ENCODE peak calls at places on chromosomes 4 and X, in six cellular contexts. One of them, this sample, is unnamed.

GRCh38 chrX:10160221-10160620 is 3.4 kb downstream of the CLCN4 start:
- DNase-seq in Peyer's patch: no peak
- DNase-seq in transverse colon: no peak
- DNase-seq in body of pancreas: no peak
- DNase-seq in suprapubic skin: no peak
- DNase-seq in tibial nerve: no peak
- DNase-seq in this sample: no peak

GRCh38 chr4:147525494-147526271 is 44.8 kb downstream of the EDNRA start:
- DNase-seq in Peyer's patch: no peak
- DNase-seq in transverse colon: no peak
- DNase-seq in body of pancreas: no peak
- DNase-seq in suprapubic skin: no peak
- DNase-seq in tibial nerve: no peak
- DNase-seq in this sample: no peak

GRCh38 chr4:95268819-95269565 is 279.8 kb downstream of the UNC5C start:
- DNase-seq in Peyer's patch: no peak
- DNase-seq in transverse colon: no peak
- DNase-seq in body of pancreas: no peak
- DNase-seq in suprapubic skin: no peak
- DNase-seq in tibial nerve: no peak
- DNase-seq in this sample: peak; percentile 18

GRCh38 chrX:84737471-84737871 is 235.2 kb upstream of the HDX start:
- DNase-seq in Peyer's patch: no peak
- DNase-seq in transverse colon: no peak
- DNase-seq in body of pancreas: no peak
- DNase-seq in suprapubic skin: no peak
- DNase-seq in tibial nerve: no peak
- DNase-seq in this sample: no peak

GRCh38 chrX:115324194-115324593 is 34.7 kb downstream of the LUZP4 start:
- DNase-seq in Peyer's patch: no peak
- DNase-seq in transverse colon: no peak
- DNase-seq in body of pancreas: no peak
- DNase-seq in suprapubic skin: no peak
- DNase-seq in tibial nerve: no peak
- DNase-seq in this sample: peak; percentile 56

GRCh38 chrX:72540318-72540717 is 32.3 kb downstream of the HDAC8 start:
- DNase-seq in Peyer's patch: no peak
- DNase-seq in transverse colon: no peak
- DNase-seq in body of pancreas: no peak
- DNase-seq in suprapubic skin: no peak
- DNase-seq in tibial nerve: no peak
- DNase-seq in this sample: no peak

GRCh38 chr4:109682875-109683274 is 20.4 kb downstream of the CASP6 start:
- DNase-seq in Peyer's patch: no peak
- DNase-seq in transverse colon: no peak
- DNase-seq in body of pancreas: no peak
- DNase-seq in suprapubic skin: no peak
- DNase-seq in tibial nerve: no peak
- DNase-seq in this sample: no peak

GRCh38 chr4:146976145-146976544 is 30.5 kb upstream of the TTC29 start:
- DNase-seq in Peyer's patch: no peak
- DNase-seq in transverse colon: no peak
- DNase-seq in body of pancreas: no peak
- DNase-seq in suprapubic skin: no peak
- DNase-seq in tibial nerve: no peak
- DNase-seq in this sample: no peak

GRCh38 chr4:24837296-24837695 is 41.9 kb downstream of the SOD3 start:
- DNase-seq in Peyer's patch: no peak
- DNase-seq in transverse colon: no peak
- DNase-seq in body of pancreas: no peak
- DNase-seq in suprapubic skin: no peak
- DNase-seq in tibial nerve: no peak
- DNase-seq in this sample: no peak

GRCh38 chrX:71859637-71860036 is 51.0 kb upstream of the NHSL2 start:
- DNase-seq in Peyer's patch: no peak
- DNase-seq in transverse colon: no peak
- DNase-seq in body of pancreas: peak; percentile 14
- DNase-seq in suprapubic skin: no peak
- DNase-seq in tibial nerve: no peak
- DNase-seq in this sample: peak; percentile 23

GRCh38 chrX:78199851-78200250 is 60.4 kb upstream of the TAF9B start:
- DNase-seq in Peyer's patch: no peak
- DNase-seq in transverse colon: no peak
- DNase-seq in body of pancreas: no peak
- DNase-seq in suprapubic skin: no peak
- DNase-seq in tibial nerve: no peak
- DNase-seq in this sample: no peak

GRCh38 chr4:128186623-128187022 is 101.0 kb downstream of the PGRMC2 start:
- DNase-seq in Peyer's patch: no peak
- DNase-seq in transverse colon: no peak
- DNase-seq in body of pancreas: no peak
- DNase-seq in suprapubic skin: no peak
- DNase-seq in tibial nerve: no peak
- DNase-seq in this sample: no peak

GRCh38 chr4:101238706-101239105 is 108.6 kb downstream of the PPP3CA start:
- DNase-seq in Peyer's patch: no peak
- DNase-seq in transverse colon: no peak
- DNase-seq in body of pancreas: no peak
- DNase-seq in suprapubic skin: no peak
- DNase-seq in tibial nerve: no peak
- DNase-seq in this sample: no peak

GRCh38 chr4:1618438-1618837 is 65.7 kb downstream of the FAM53A start:
- DNase-seq in Peyer's patch: no peak
- DNase-seq in transverse colon: no peak
- DNase-seq in body of pancreas: no peak
- DNase-seq in suprapubic skin: no peak
- DNase-seq in tibial nerve: no peak
- DNase-seq in this sample: no peak

GRCh38 chrX:119041175-119041574 is 31.6 kb upstream of the CT47C1 start:
- DNase-seq in Peyer's patch: peak; percentile 82
- DNase-seq in transverse colon: peak; percentile 55
- DNase-seq in body of pancreas: peak; percentile 31
- DNase-seq in suprapubic skin: no peak
- DNase-seq in tibial nerve: peak; percentile 13
- DNase-seq in this sample: peak; percentile 89

GRCh38 chr4:1799997-1800375 is 6.9 kb downstream of the FGFR3 start:
- DNase-seq in Peyer's patch: no peak
- DNase-seq in transverse colon: no peak
- DNase-seq in body of pancreas: no peak
- DNase-seq in suprapubic skin: no peak
- DNase-seq in tibial nerve: no peak
- DNase-seq in this sample: no peak

GRCh38 chr4:37675587-37676290 is 10.4 kb downstream of the RELL1 start:
- DNase-seq in Peyer's patch: peak; percentile 65
- DNase-seq in transverse colon: peak; percentile 56
- DNase-seq in body of pancreas: peak; percentile 26
- DNase-seq in suprapubic skin: no peak
- DNase-seq in tibial nerve: no peak
- DNase-seq in this sample: no peak

GRCh38 chr4:186104114-186104894 is at the start of gene FAM149A:
- DNase-seq in Peyer's patch: peak; percentile 87
- DNase-seq in transverse colon: peak; percentile 87
- DNase-seq in body of pancreas: peak; percentile 86
- DNase-seq in suprapubic skin: no peak
- DNase-seq in tibial nerve: no peak
- DNase-seq in this sample: no peak

GRCh38 chr4:173464486-173464885 is 65.5 kb downstream of the HAND2 start:
- DNase-seq in Peyer's patch: no peak
- DNase-seq in transverse colon: no peak
- DNase-seq in body of pancreas: no peak
- DNase-seq in suprapubic skin: no peak
- DNase-seq in tibial nerve: no peak
- DNase-seq in this sample: no peak

GRCh38 chrX:63918611-63919010 is 133.6 kb upstream of the ARHGEF9 start:
- DNase-seq in Peyer's patch: no peak
- DNase-seq in transverse colon: no peak
- DNase-seq in body of pancreas: no peak
- DNase-seq in suprapubic skin: no peak
- DNase-seq in tibial nerve: no peak
- DNase-seq in this sample: no peak

GRCh38 chr4:3124070-3124767 is 49.7 kb downstream of the HTT start:
- DNase-seq in Peyer's patch: no peak
- DNase-seq in transverse colon: no peak
- DNase-seq in body of pancreas: no peak
- DNase-seq in suprapubic skin: no peak
- DNase-seq in tibial nerve: no peak
- DNase-seq in this sample: no peak

GRCh38 chr4:128286474-128287158 is 997 bp downstream of the PGRMC2 start:
- DNase-seq in Peyer's patch: no peak
- DNase-seq in transverse colon: no peak
- DNase-seq in body of pancreas: no peak
- DNase-seq in suprapubic skin: no peak
- DNase-seq in tibial nerve: no peak
- DNase-seq in this sample: no peak

GRCh38 chrX:151596282-151596681 is 32.8 kb downstream of the PASD1 start:
- DNase-seq in Peyer's patch: no peak
- DNase-seq in transverse colon: no peak
- DNase-seq in body of pancreas: no peak
- DNase-seq in suprapubic skin: no peak
- DNase-seq in tibial nerve: no peak
- DNase-seq in this sample: no peak

GRCh38 chrX:17024896-17025295 is 78.4 kb downstream of the REPS2 start:
- DNase-seq in Peyer's patch: peak; percentile 51
- DNase-seq in transverse colon: peak; percentile 43
- DNase-seq in body of pancreas: no peak
- DNase-seq in suprapubic skin: no peak
- DNase-seq in tibial nerve: no peak
- DNase-seq in this sample: peak; percentile 30

GRCh38 chrX:20363003-20363674 is 96.4 kb upstream of the RPS6KA3 start:
- DNase-seq in Peyer's patch: no peak
- DNase-seq in transverse colon: peak; percentile 21
- DNase-seq in body of pancreas: peak; percentile 16
- DNase-seq in suprapubic skin: no peak
- DNase-seq in tibial nerve: no peak
- DNase-seq in this sample: no peak

GRCh38 chr4:80202784-80203553 is 5.7 kb downstream of the PRDM8 start:
- DNase-seq in Peyer's patch: peak; percentile 80
- DNase-seq in transverse colon: peak; percentile 53
- DNase-seq in body of pancreas: peak; percentile 40
- DNase-seq in suprapubic skin: no peak
- DNase-seq in tibial nerve: no peak
- DNase-seq in this sample: no peak

GRCh38 chr4:188107931-188108843 is 1.2 kb downstream of the TRIML2 start:
- DNase-seq in Peyer's patch: no peak
- DNase-seq in transverse colon: no peak
- DNase-seq in body of pancreas: no peak
- DNase-seq in suprapubic skin: no peak
- DNase-seq in tibial nerve: no peak
- DNase-seq in this sample: no peak

GRCh38 chrX:38890326-38890725 is 89.1 kb downstream of the MID1IP1 start:
- DNase-seq in Peyer's patch: no peak
- DNase-seq in transverse colon: no peak
- DNase-seq in body of pancreas: no peak
- DNase-seq in suprapubic skin: no peak
- DNase-seq in tibial nerve: no peak
- DNase-seq in this sample: no peak

GRCh38 chr4:145071560-145071959 is 26.4 kb downstream of the ANAPC10 start:
- DNase-seq in Peyer's patch: no peak
- DNase-seq in transverse colon: no peak
- DNase-seq in body of pancreas: no peak
- DNase-seq in suprapubic skin: no peak
- DNase-seq in tibial nerve: no peak
- DNase-seq in this sample: no peak

DNA sequence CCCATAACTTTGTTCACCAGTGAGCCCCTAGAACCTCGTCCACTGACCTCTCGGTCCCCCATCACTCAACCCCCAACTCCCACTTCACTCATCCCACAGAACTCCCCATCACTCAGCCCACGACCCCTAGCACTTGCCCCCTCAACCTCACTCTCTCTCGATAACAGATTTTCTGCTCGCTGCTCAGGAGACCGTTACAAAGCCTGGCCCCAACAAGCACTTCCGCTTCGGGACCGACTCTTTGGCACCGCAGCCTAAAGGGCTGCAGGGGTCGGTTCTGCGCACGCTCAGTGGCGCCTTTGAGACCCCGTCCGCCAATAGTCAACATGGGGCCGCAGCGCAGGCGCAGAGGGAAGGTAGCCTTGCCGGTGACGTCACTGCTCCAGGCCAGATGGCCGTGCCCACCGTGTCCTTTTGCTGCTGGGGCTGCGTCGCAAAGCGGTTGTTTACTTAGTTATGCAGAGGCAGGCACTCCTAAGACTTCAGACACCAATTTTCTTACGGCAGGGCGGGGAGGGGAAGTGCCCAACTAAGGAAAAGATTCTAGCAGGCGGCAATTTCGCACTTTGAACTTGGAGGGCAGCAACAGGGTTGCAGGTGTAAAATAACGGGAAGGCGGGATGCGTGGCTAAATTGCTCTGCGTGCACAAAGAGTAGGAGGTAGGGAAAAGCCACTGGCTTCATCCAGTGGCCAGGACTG is at the start of gene ZNF182:
- DNase-seq in Peyer's patch: peak; percentile 97
- DNase-seq in transverse colon: peak; percentile 94
- DNase-seq in body of pancreas: peak; percentile 94
- DNase-seq in suprapubic skin: peak; percentile 93
- DNase-seq in tibial nerve: peak; percentile 83
- DNase-seq in this sample: peak; percentile 91
- TF ChIP-seq POLR2A in Peyer's patch: peak; percentile 32
- TF ChIP-seq POLR2A in transverse colon: peak; percentile 62
- TF ChIP-seq POLR2A in body of pancreas: peak; percentile 77
- TF ChIP-seq POLR2A in suprapubic skin: no peak
- TF ChIP-seq POLR2A in tibial nerve: peak; percentile 68
- TF ChIP-seq POLR2A in this sample: peak; percentile 68

GRCh38 chr4:140497428-140497775 is 691 bp downstream of the MGAT4D start:
- DNase-seq in Peyer's patch: no peak
- DNase-seq in transverse colon: no peak
- DNase-seq in body of pancreas: no peak
- DNase-seq in suprapubic skin: no peak
- DNase-seq in tibial nerve: no peak
- DNase-seq in this sample: no peak
- H3K4me3 ChIP-seq in Peyer's patch: no peak overlapping the region
- H3K4me3 ChIP-seq in transverse colon: no peak overlapping the region
- H3K4me3 ChIP-seq in body of pancreas: no peak overlapping the region
- H3K4me3 ChIP-seq in suprapubic skin: peak overlapping the region; percentile 34
- H3K4me3 ChIP-seq in tibial nerve: peak overlapping the region; percentile 36
- H3K4me3 ChIP-seq in this sample: no peak overlapping the region

GRCh38 chr4:10075953-10076391 is 40.6 kb downstream of the WDR1 start:
- DNase-seq in Peyer's patch: peak; percentile 42
- DNase-seq in transverse colon: no peak
- DNase-seq in body of pancreas: peak; percentile 7
- DNase-seq in suprapubic skin: no peak
- DNase-seq in tibial nerve: no peak
- DNase-seq in this sample: no peak
- H3K36me3 ChIP-seq in Peyer's patch: no peaks in the 10 kb centered on the region
- H3K36me3 ChIP-seq in transverse colon: peaks cover 64% of the 10 kb centered on the region
- H3K36me3 ChIP-seq in body of pancreas: peaks cover 53% of the 10 kb centered on the region
- H3K36me3 ChIP-seq in suprapubic skin: peaks cover 85% of the 10 kb centered on the region
- H3K36me3 ChIP-seq in tibial nerve: peaks cover 83% of the 10 kb centered on the region
- H3K36me3 ChIP-seq in this sample: no peaks in the 10 kb centered on the region

DNA sequence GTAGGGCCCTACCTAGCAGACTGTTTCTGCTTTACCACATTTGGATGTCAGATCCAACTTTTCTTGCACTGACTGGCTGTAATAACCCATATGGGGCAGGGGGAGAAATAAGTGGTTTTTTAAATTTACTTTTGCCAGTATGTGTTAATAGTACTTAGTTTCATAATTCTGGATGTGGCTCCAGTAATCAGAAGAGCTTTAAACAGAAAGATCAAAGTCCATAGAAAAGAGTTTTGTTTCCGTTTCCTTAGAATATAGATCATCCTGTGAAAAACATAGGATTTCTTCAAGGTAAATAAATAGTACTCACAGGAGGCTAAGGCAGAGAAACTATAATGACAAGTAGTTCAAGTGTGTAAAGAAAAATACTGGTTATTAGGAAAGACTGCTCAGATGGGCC is 85.6 kb downstream of the SLC39A8 start:
- DNase-seq in Peyer's patch: no peak
- DNase-seq in transverse colon: no peak
- DNase-seq in body of pancreas: no peak
- DNase-seq in suprapubic skin: no peak
- DNase-seq in tibial nerve: no peak
- DNase-seq in this sample: no peak
- TF ChIP-seq POLR2A in Peyer's patch: no peak
- TF ChIP-seq POLR2A in transverse colon: no peak
- TF ChIP-seq POLR2A in body of pancreas: no peak
- TF ChIP-seq POLR2A in suprapubic skin: no peak
- TF ChIP-seq POLR2A in tibial nerve: no peak
- TF ChIP-seq POLR2A in this sample: no peak

This sample was measured in adrenal gland.